ENCODE peak calls at places on chromosomes 5 and 9, in five cellular contexts. One of them, this sample, is unnamed.

GRCh38 chr9:134671341-134672113 is 29.9 kb downstream of the COL5A1 start:
- DNase-seq in neural crest cell: no peak
- DNase-seq in NB4: no peak
- DNase-seq in astrocyte of the cerebellum: peak
- DNase-seq in breast epithelium: no peak
- DNase-seq in this sample: no peak

GRCh38 chr9:111969061-111969460 is 72.4 kb downstream of the UGCG start:
- DNase-seq in neural crest cell: no peak
- DNase-seq in NB4: no peak
- DNase-seq in astrocyte of the cerebellum: no peak
- DNase-seq in breast epithelium: no peak
- DNase-seq in this sample: no peak

GRCh38 chr5:141001466-141001853 is 35.2 kb downstream of the PCDHAC2 start:
- DNase-seq in neural crest cell: no peak
- DNase-seq in NB4: no peak
- DNase-seq in astrocyte of the cerebellum: no peak
- DNase-seq in breast epithelium: no peak
- DNase-seq in this sample: no peak

GRCh38 chr9:130666393-130667116 is 2.2 kb downstream of the PRDM12 start:
- DNase-seq in neural crest cell: no peak
- DNase-seq in NB4: no peak
- DNase-seq in astrocyte of the cerebellum: no peak
- DNase-seq in breast epithelium: no peak
- DNase-seq in this sample: no peak

GRCh38 chr9:36603006-36603405 is 30.3 kb downstream of the MELK start:
- DNase-seq in neural crest cell: no peak
- DNase-seq in NB4: no peak
- DNase-seq in astrocyte of the cerebellum: no peak
- DNase-seq in breast epithelium: no peak
- DNase-seq in this sample: no peak

GRCh38 chr9:105244996-105245719 is 707 bp downstream of the SLC44A1 start:
- DNase-seq in neural crest cell: peak
- DNase-seq in NB4: peak
- DNase-seq in astrocyte of the cerebellum: no peak
- DNase-seq in breast epithelium: peak
- DNase-seq in this sample: peak

GRCh38 chr5:98308960-98309359 is 464.5 kb upstream of the RGMB start:
- DNase-seq in neural crest cell: no peak
- DNase-seq in NB4: no peak
- DNase-seq in astrocyte of the cerebellum: no peak
- DNase-seq in breast epithelium: no peak
- DNase-seq in this sample: no peak

GRCh38 chr5:92998456-92998855 is 582.6 kb downstream of the NR2F1-AS1 start:
- DNase-seq in neural crest cell: no peak
- DNase-seq in NB4: no peak
- DNase-seq in astrocyte of the cerebellum: no peak
- DNase-seq in breast epithelium: no peak
- DNase-seq in this sample: no peak

GRCh38 chr5:139185589-139185988 is 12.6 kb downstream of the SIL1 start:
- DNase-seq in neural crest cell: no peak
- DNase-seq in NB4: no peak
- DNase-seq in astrocyte of the cerebellum: no peak
- DNase-seq in breast epithelium: no peak
- DNase-seq in this sample: no peak

GRCh38 chr9:69818946-69819345 is 1.7 kb upstream of the CFAP95 start:
- DNase-seq in neural crest cell: no peak
- DNase-seq in NB4: no peak
- DNase-seq in astrocyte of the cerebellum: no peak
- DNase-seq in breast epithelium: no peak
- DNase-seq in this sample: no peak

GRCh38 chr9:133604214-133604613 is 5.0 kb downstream of the FAM163B start:
- DNase-seq in neural crest cell: no peak
- DNase-seq in NB4: peak
- DNase-seq in astrocyte of the cerebellum: no peak
- DNase-seq in breast epithelium: no peak
- DNase-seq in this sample: no peak

GRCh38 chr5:174145821-174146220 is 100.3 kb downstream of the NSG2 start:
- DNase-seq in neural crest cell: peak
- DNase-seq in NB4: peak
- DNase-seq in astrocyte of the cerebellum: no peak
- DNase-seq in breast epithelium: no peak
- DNase-seq in this sample: no peak

GRCh38 chr9:13732290-13732689 is 452.8 kb upstream of the MPDZ start:
- DNase-seq in neural crest cell: no peak
- DNase-seq in NB4: no peak
- DNase-seq in astrocyte of the cerebellum: no peak
- DNase-seq in breast epithelium: no peak
- DNase-seq in this sample: no peak

GRCh38 chr9:21871256-21871975 is 69.0 kb downstream of the MTAP start:
- DNase-seq in neural crest cell: no peak
- DNase-seq in NB4: no peak
- DNase-seq in astrocyte of the cerebellum: no peak
- DNase-seq in breast epithelium: no peak
- DNase-seq in this sample: no peak

GRCh38 chr9:133368249-133368881 is 7.5 kb downstream of the SURF4 start:
- DNase-seq in neural crest cell: no peak
- DNase-seq in NB4: no peak
- DNase-seq in astrocyte of the cerebellum: no peak
- DNase-seq in breast epithelium: no peak
- DNase-seq in this sample: no peak

GRCh38 chr9:32395483-32396216 is 11.2 kb downstream of the ACO1 start:
- DNase-seq in neural crest cell: no peak
- DNase-seq in NB4: peak
- DNase-seq in astrocyte of the cerebellum: peak
- DNase-seq in breast epithelium: no peak
- DNase-seq in this sample: no peak

GRCh38 chr5:123557907-123558306 is 45.9 kb downstream of the CSNK1G3 start:
- DNase-seq in neural crest cell: no peak
- DNase-seq in NB4: no peak
- DNase-seq in astrocyte of the cerebellum: no peak
- DNase-seq in breast epithelium: no peak
- DNase-seq in this sample: no peak

GRCh38 chr5:180289966-180290365 is 1.9 kb downstream of the MAPK9 start:
- DNase-seq in neural crest cell: no peak
- DNase-seq in NB4: no peak
- DNase-seq in astrocyte of the cerebellum: no peak
- DNase-seq in breast epithelium: no peak
- DNase-seq in this sample: no peak

GRCh38 chr5:180291943-180292831 is at the start of gene MAPK9:
- DNase-seq in neural crest cell: peak
- DNase-seq in NB4: peak
- DNase-seq in astrocyte of the cerebellum: peak
- DNase-seq in breast epithelium: peak
- DNase-seq in this sample: peak

GRCh38 chr5:180289433-180289832 is 2.5 kb downstream of the MAPK9 start:
- DNase-seq in neural crest cell: no peak
- DNase-seq in NB4: no peak
- DNase-seq in astrocyte of the cerebellum: no peak
- DNase-seq in breast epithelium: peak
- DNase-seq in this sample: no peak

GRCh38 chr5:180290568-180291233 is 1.2 kb downstream of the MAPK9 start:
- DNase-seq in neural crest cell: no peak
- DNase-seq in NB4: no peak
- DNase-seq in astrocyte of the cerebellum: no peak
- DNase-seq in breast epithelium: no peak
- DNase-seq in this sample: no peak

DNA sequence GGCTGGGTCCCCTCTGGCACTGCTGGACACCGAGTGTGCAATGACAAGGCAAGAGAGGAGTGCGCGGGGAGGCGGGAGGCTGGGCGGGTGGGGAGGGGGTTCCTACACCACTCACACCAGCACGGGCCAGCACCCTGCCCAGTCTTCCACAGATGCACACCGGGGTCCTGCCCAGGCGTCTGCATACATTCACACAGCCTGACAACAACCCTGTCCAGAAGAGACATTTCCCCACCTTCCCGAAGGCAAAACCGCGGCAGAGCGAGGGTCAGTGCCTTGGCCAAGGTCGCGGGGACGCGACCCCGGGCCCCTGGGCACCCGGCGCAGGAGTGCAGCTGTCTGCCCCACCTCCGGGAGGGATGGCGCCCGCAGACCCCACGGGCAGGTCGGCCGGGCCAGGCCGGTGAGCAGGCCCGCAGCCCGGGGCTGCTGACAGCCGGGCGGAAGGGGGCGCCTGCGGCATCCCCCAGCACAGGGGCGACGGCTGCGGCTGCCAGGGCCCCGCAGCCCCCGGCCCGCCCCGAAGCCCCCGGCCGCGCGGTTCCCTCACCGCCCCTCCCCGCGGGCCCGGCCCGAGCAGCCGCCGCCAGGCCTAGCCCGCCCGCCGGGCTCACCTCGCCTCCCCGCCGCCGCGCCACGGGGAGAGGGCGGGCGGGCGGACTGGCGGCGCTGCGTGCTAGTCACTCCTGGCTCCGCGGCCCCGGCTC is 496 bp downstream of the MAPK9 start:
- DNase-seq in neural crest cell: peak
- DNase-seq in NB4: peak
- DNase-seq in astrocyte of the cerebellum: no peak
- DNase-seq in breast epithelium: no peak
- DNase-seq in this sample: no peak
- TF ChIP-seq CTCF in neural crest cell: peak
- TF ChIP-seq CTCF in NB4: peak
- TF ChIP-seq CTCF in astrocyte of the cerebellum: peak
- TF ChIP-seq CTCF in breast epithelium: no peak
- TF ChIP-seq CTCF in this sample: no peak

GRCh38 chr5:159581502-159582249 is 251.4 kb upstream of the IL12B start:
- DNase-seq in neural crest cell: no peak
- DNase-seq in NB4: peak
- DNase-seq in astrocyte of the cerebellum: peak
- DNase-seq in breast epithelium: no peak
- DNase-seq in this sample: no peak
- TF ChIP-seq CTCF in neural crest cell: no peak
- TF ChIP-seq CTCF in NB4: no peak
- TF ChIP-seq CTCF in astrocyte of the cerebellum: no peak
- TF ChIP-seq CTCF in breast epithelium: no peak
- TF ChIP-seq CTCF in this sample: no peak

DNA sequence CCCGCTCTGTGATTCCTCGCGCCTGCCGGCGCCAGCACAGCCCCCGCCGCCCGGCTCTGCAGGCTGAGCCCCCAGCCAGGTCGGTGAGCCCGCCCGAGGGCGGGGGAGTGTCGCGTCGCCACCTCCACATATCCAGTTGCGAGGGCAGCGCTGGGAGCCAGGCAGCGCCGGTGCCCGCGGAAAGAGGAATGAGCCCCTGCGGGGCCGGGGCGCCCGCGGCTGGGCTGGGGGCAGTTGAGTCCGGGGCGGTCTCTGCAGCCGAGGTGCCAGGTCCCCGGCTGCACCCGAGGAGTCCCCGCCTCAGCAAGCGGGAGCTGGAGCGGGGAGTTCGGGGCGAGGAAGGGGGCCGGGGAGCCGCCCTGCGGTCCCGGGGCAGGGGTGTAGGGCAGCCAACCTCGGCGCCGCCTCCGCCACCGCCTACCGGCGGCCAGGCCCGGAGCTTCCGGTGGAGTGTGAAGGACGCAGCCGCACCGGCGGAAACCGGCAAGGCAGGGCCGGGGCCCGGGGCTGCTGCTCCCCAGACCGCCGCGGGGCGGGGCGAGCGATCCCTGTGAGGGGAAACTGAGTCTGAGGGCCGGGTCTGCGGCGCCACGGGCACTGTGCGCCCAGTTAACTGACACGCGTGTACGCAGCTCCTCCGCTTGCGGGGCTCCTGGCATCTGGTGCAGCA is 2.3 kb upstream of the TRAF1 start:
- DNase-seq in neural crest cell: peak
- DNase-seq in NB4: peak
- DNase-seq in astrocyte of the cerebellum: no peak
- DNase-seq in breast epithelium: peak
- DNase-seq in this sample: peak
- TF ChIP-seq CTCF in neural crest cell: no peak
- TF ChIP-seq CTCF in NB4: no peak
- TF ChIP-seq CTCF in astrocyte of the cerebellum: no peak
- TF ChIP-seq CTCF in breast epithelium: no peak
- TF ChIP-seq CTCF in this sample: no peak

GRCh38 chr5:64637837-64638443 is 52.4 kb upstream of the SHISAL2B start:
- DNase-seq in neural crest cell: no peak
- DNase-seq in NB4: peak
- DNase-seq in astrocyte of the cerebellum: no peak
- DNase-seq in breast epithelium: no peak
- DNase-seq in this sample: no peak
- TF ChIP-seq CTCF in neural crest cell: no peak
- TF ChIP-seq CTCF in NB4: no peak
- TF ChIP-seq CTCF in astrocyte of the cerebellum: peak
- TF ChIP-seq CTCF in breast epithelium: no peak
- TF ChIP-seq CTCF in this sample: no peak

GRCh38 chr9:124392254-124392653 is 23.0 kb downstream of the PSMB7 start:
- DNase-seq in neural crest cell: no peak
- DNase-seq in NB4: peak
- DNase-seq in astrocyte of the cerebellum: no peak
- DNase-seq in breast epithelium: no peak
- DNase-seq in this sample: no peak

GRCh38 chr9:124394596-124394995 is 20.6 kb downstream of the PSMB7 start:
- DNase-seq in neural crest cell: no peak
- DNase-seq in NB4: peak
- DNase-seq in astrocyte of the cerebellum: no peak
- DNase-seq in breast epithelium: no peak
- DNase-seq in this sample: no peak

GRCh38 chr9:124390812-124391658 is 24.2 kb downstream of the PSMB7 start:
- DNase-seq in neural crest cell: no peak
- DNase-seq in NB4: no peak
- DNase-seq in astrocyte of the cerebellum: no peak
- DNase-seq in breast epithelium: no peak
- DNase-seq in this sample: no peak

GRCh38 chr9:124394167-124394566 is 21.1 kb downstream of the PSMB7 start:
- DNase-seq in neural crest cell: no peak
- DNase-seq in NB4: peak
- DNase-seq in astrocyte of the cerebellum: no peak
- DNase-seq in breast epithelium: no peak
- DNase-seq in this sample: no peak

DNA sequence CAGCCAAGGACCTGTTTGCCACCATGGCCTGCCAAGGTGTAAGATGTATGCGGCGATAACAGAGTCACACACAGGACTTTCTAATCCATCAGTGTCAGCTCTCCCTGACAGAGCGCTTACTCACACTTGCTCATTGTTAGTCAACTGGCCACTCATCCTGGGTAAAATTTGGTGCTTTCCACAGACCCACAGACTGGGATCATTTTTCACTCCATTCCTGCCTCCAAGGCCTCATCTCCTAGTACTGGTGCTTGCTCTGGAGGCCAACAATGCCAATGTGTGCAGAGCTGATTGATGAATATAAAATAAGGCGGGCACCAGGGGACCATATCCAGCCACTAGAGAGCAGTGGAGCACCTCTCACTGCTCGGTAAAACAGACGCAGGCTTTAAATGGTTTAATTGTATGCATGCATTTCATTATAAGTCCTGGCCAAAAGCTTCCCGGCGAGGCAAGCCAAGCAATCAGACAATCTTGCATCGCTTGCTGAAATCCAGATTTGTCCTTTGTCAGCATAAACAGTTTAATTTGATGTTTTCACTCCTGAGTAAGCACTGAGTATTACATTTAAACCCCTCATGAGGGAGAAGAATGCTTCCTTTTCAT is 22.3 kb downstream of the PSMB7 start:
- DNase-seq in neural crest cell: peak
- DNase-seq in NB4: peak
- DNase-seq in astrocyte of the cerebellum: peak
- DNase-seq in breast epithelium: no peak
- DNase-seq in this sample: no peak
- TF ChIP-seq CTCF in neural crest cell: peak
- TF ChIP-seq CTCF in NB4: peak
- TF ChIP-seq CTCF in astrocyte of the cerebellum: peak
- TF ChIP-seq CTCF in breast epithelium: no peak
- TF ChIP-seq CTCF in this sample: no peak